ENCODE peak calls at places on chromosomes 5 and 9, in eight cellular contexts. One of them, this sample, is unnamed.

GRCh38 chr5:34499001-34499734 is 157.0 kb upstream of the RAI14 start:
- DNase-seq in left ventricle myocardium inferior: no peak
- DNase-seq in CD4-positive, CD25-positive, alpha-beta regulatory T cell: no peak
- DNase-seq in tibial artery: no peak
- DNase-seq in IMR-90: peak; percentile 90
- DNase-seq in adrenal gland: no peak
- DNase-seq in gastrocnemius medialis: no peak
- DNase-seq in AG04450: no peak
- DNase-seq in this sample: no peak

GRCh38 chr9:112361602-112362001 is 18.3 kb upstream of the HSDL2 start:
- DNase-seq in CD4-positive, CD25-positive, alpha-beta regulatory T cell: peak; percentile 58
- DNase-seq in IMR-90: peak; percentile 59
- DNase-seq in AG04450: no peak
- DNase-seq in left ventricle myocardium inferior: no peak
- DNase-seq in gastrocnemius medialis: no peak
- DNase-seq in adrenal gland: no peak
- DNase-seq in tibial artery: no peak
- DNase-seq in this sample: no peak

GRCh38 chr5:151602806-151603205 is 11.7 kb upstream of the FAT2 start:
- DNase-seq in IMR-90: no peak
- DNase-seq in tibial artery: no peak
- DNase-seq in CD4-positive, CD25-positive, alpha-beta regulatory T cell: no peak
- DNase-seq in left ventricle myocardium inferior: no peak
- DNase-seq in adrenal gland: no peak
- DNase-seq in gastrocnemius medialis: no peak
- DNase-seq in AG04450: no peak
- DNase-seq in this sample: no peak

GRCh38 chr9:114718801-114719221 is 36.8 kb upstream of the TEX48 start:
- DNase-seq in tibial artery: no peak
- DNase-seq in adrenal gland: no peak
- DNase-seq in gastrocnemius medialis: no peak
- DNase-seq in IMR-90: no peak
- DNase-seq in left ventricle myocardium inferior: no peak
- DNase-seq in AG04450: no peak
- DNase-seq in CD4-positive, CD25-positive, alpha-beta regulatory T cell: peak; percentile 38
- DNase-seq in this sample: peak; percentile 14

GRCh38 chr9:137034709-137035506 is 3.0 kb upstream of the FUT7 start:
- DNase-seq in tibial artery: peak; percentile 82
- DNase-seq in left ventricle myocardium inferior: peak; percentile 77
- DNase-seq in CD4-positive, CD25-positive, alpha-beta regulatory T cell: peak; percentile 86
- DNase-seq in adrenal gland: peak; percentile 93
- DNase-seq in gastrocnemius medialis: peak; percentile 66
- DNase-seq in AG04450: peak; percentile 63
- DNase-seq in IMR-90: peak; percentile 77
- DNase-seq in this sample: peak; percentile 79

GRCh38 chr5:130502702-130503101 is 598.4 kb downstream of the CHSY3 start:
- DNase-seq in CD4-positive, CD25-positive, alpha-beta regulatory T cell: no peak
- DNase-seq in adrenal gland: no peak
- DNase-seq in AG04450: no peak
- DNase-seq in tibial artery: no peak
- DNase-seq in gastrocnemius medialis: no peak
- DNase-seq in IMR-90: no peak
- DNase-seq in left ventricle myocardium inferior: no peak
- DNase-seq in this sample: no peak

GRCh38 chr9:36911601-36912412 is 122.3 kb downstream of the PAX5 start:
- DNase-seq in tibial artery: no peak
- DNase-seq in IMR-90: no peak
- DNase-seq in CD4-positive, CD25-positive, alpha-beta regulatory T cell: no peak
- DNase-seq in left ventricle myocardium inferior: no peak
- DNase-seq in AG04450: no peak
- DNase-seq in gastrocnemius medialis: no peak
- DNase-seq in adrenal gland: no peak
- DNase-seq in this sample: no peak

GRCh38 chr5:80341376-80341775 is 21.6 kb downstream of the SPZ1 start:
- DNase-seq in AG04450: no peak
- DNase-seq in IMR-90: no peak
- DNase-seq in adrenal gland: no peak
- DNase-seq in gastrocnemius medialis: no peak
- DNase-seq in CD4-positive, CD25-positive, alpha-beta regulatory T cell: no peak
- DNase-seq in tibial artery: no peak
- DNase-seq in left ventricle myocardium inferior: no peak
- DNase-seq in this sample: no peak

GRCh38 chr9:19988281-19988680 is 199.4 kb upstream of the SLC24A2 start:
- DNase-seq in IMR-90: no peak
- DNase-seq in gastrocnemius medialis: no peak
- DNase-seq in left ventricle myocardium inferior: no peak
- DNase-seq in tibial artery: no peak
- DNase-seq in adrenal gland: no peak
- DNase-seq in AG04450: no peak
- DNase-seq in CD4-positive, CD25-positive, alpha-beta regulatory T cell: no peak
- DNase-seq in this sample: no peak

GRCh38 chr5:169548315-169548714 is 35.3 kb upstream of the SPDL1 start:
- DNase-seq in adrenal gland: no peak
- DNase-seq in AG04450: no peak
- DNase-seq in IMR-90: peak; percentile 24
- DNase-seq in CD4-positive, CD25-positive, alpha-beta regulatory T cell: no peak
- DNase-seq in tibial artery: no peak
- DNase-seq in gastrocnemius medialis: no peak
- DNase-seq in left ventricle myocardium inferior: no peak
- DNase-seq in this sample: no peak

GRCh38 chr5:139638090-139638735 is 9.9 kb upstream of the CXXC5 start:
- DNase-seq in left ventricle myocardium inferior: peak; percentile 87
- DNase-seq in IMR-90: peak; percentile 66
- DNase-seq in AG04450: no peak
- DNase-seq in gastrocnemius medialis: peak; percentile 94
- DNase-seq in adrenal gland: peak; percentile 91
- DNase-seq in CD4-positive, CD25-positive, alpha-beta regulatory T cell: peak; percentile 32
- DNase-seq in tibial artery: peak; percentile 95
- DNase-seq in this sample: no peak

GRCh38 chr9:116501871-116502270 is 185.2 kb upstream of the TRIM32 start:
- DNase-seq in adrenal gland: no peak
- DNase-seq in CD4-positive, CD25-positive, alpha-beta regulatory T cell: no peak
- DNase-seq in IMR-90: peak; percentile 59
- DNase-seq in gastrocnemius medialis: no peak
- DNase-seq in left ventricle myocardium inferior: no peak
- DNase-seq in tibial artery: no peak
- DNase-seq in AG04450: no peak
- DNase-seq in this sample: no peak

GRCh38 chr5:153623906-153624765 is 133.7 kb downstream of the GRIA1 start:
- DNase-seq in adrenal gland: no peak
- DNase-seq in left ventricle myocardium inferior: no peak
- DNase-seq in CD4-positive, CD25-positive, alpha-beta regulatory T cell: no peak
- DNase-seq in AG04450: no peak
- DNase-seq in tibial artery: no peak
- DNase-seq in IMR-90: peak; percentile 69
- DNase-seq in gastrocnemius medialis: no peak
- DNase-seq in this sample: no peak

GRCh38 chr5:181243521-181244307 is at the start of gene RACK1:
- DNase-seq in adrenal gland: peak; percentile 96
- DNase-seq in CD4-positive, CD25-positive, alpha-beta regulatory T cell: peak; percentile 92
- DNase-seq in AG04450: peak; percentile 67
- DNase-seq in tibial artery: peak; percentile 92
- DNase-seq in gastrocnemius medialis: peak; percentile 87
- DNase-seq in left ventricle myocardium inferior: peak; percentile 90
- DNase-seq in IMR-90: peak; percentile 85
- DNase-seq in this sample: peak; percentile 74

GRCh38 chr5:39014544-39014943 is 59.7 kb downstream of the RICTOR start:
- DNase-seq in CD4-positive, CD25-positive, alpha-beta regulatory T cell: no peak
- DNase-seq in AG04450: peak; percentile 82
- DNase-seq in gastrocnemius medialis: peak; percentile 35
- DNase-seq in adrenal gland: no peak
- DNase-seq in tibial artery: no peak
- DNase-seq in left ventricle myocardium inferior: no peak
- DNase-seq in IMR-90: peak; percentile 97
- DNase-seq in this sample: no peak

GRCh38 chr9:91904541-91905236 is 45.3 kb downstream of the ROR2 start:
- DNase-seq in gastrocnemius medialis: no peak
- DNase-seq in left ventricle myocardium inferior: no peak
- DNase-seq in adrenal gland: no peak
- DNase-seq in AG04450: no peak
- DNase-seq in CD4-positive, CD25-positive, alpha-beta regulatory T cell: no peak
- DNase-seq in tibial artery: no peak
- DNase-seq in IMR-90: no peak
- DNase-seq in this sample: no peak

GRCh38 chr9:110183208-110184145 is 24.5 kb downstream of the C9orf152 start:
- DNase-seq in gastrocnemius medialis: peak; percentile 37
- DNase-seq in adrenal gland: peak; percentile 86
- DNase-seq in IMR-90: peak; percentile 77
- DNase-seq in AG04450: peak; percentile 44
- DNase-seq in CD4-positive, CD25-positive, alpha-beta regulatory T cell: peak; percentile 35
- DNase-seq in left ventricle myocardium inferior: no peak
- DNase-seq in tibial artery: no peak
- DNase-seq in this sample: peak; percentile 12

GRCh38 chr5:143573568-143574170 is 170.2 kb upstream of the NR3C1 start:
- DNase-seq in left ventricle myocardium inferior: no peak
- DNase-seq in adrenal gland: no peak
- DNase-seq in IMR-90: no peak
- DNase-seq in tibial artery: no peak
- DNase-seq in AG04450: no peak
- DNase-seq in CD4-positive, CD25-positive, alpha-beta regulatory T cell: no peak
- DNase-seq in gastrocnemius medialis: no peak
- DNase-seq in this sample: no peak

GRCh38 chr5:91928751-91929521 is 545.8 kb upstream of the ARRDC3 start:
- DNase-seq in IMR-90: peak; percentile 31
- DNase-seq in tibial artery: no peak
- DNase-seq in AG04450: no peak
- DNase-seq in CD4-positive, CD25-positive, alpha-beta regulatory T cell: no peak
- DNase-seq in gastrocnemius medialis: no peak
- DNase-seq in left ventricle myocardium inferior: no peak
- DNase-seq in adrenal gland: no peak
- DNase-seq in this sample: no peak

GRCh38 chr5:67140413-67140812 is 56.2 kb downstream of the CD180 start:
- DNase-seq in AG04450: no peak
- DNase-seq in adrenal gland: no peak
- DNase-seq in IMR-90: no peak
- DNase-seq in CD4-positive, CD25-positive, alpha-beta regulatory T cell: no peak
- DNase-seq in tibial artery: no peak
- DNase-seq in left ventricle myocardium inferior: no peak
- DNase-seq in gastrocnemius medialis: no peak
- DNase-seq in this sample: no peak

GRCh38 chr9:92180669-92181181 is 65.5 kb upstream of the SPTLC1 start:
- DNase-seq in gastrocnemius medialis: no peak
- DNase-seq in AG04450: peak; percentile 80
- DNase-seq in CD4-positive, CD25-positive, alpha-beta regulatory T cell: no peak
- DNase-seq in IMR-90: peak; percentile 91
- DNase-seq in adrenal gland: peak; percentile 85
- DNase-seq in tibial artery: no peak
- DNase-seq in left ventricle myocardium inferior: no peak
- DNase-seq in this sample: no peak

GRCh38 chr9:79569814-79570448 is 1.8 kb upstream of the TLE4 start:
- DNase-seq in tibial artery: no peak
- DNase-seq in adrenal gland: no peak
- DNase-seq in IMR-90: peak; percentile 18
- DNase-seq in AG04450: no peak
- DNase-seq in CD4-positive, CD25-positive, alpha-beta regulatory T cell: no peak
- DNase-seq in left ventricle myocardium inferior: no peak
- DNase-seq in gastrocnemius medialis: no peak
- DNase-seq in this sample: no peak

GRCh38 chr5:9112520-9113291 is 433.2 kb downstream of the SEMA5A start:
- DNase-seq in gastrocnemius medialis: no peak
- DNase-seq in IMR-90: peak; percentile 62
- DNase-seq in CD4-positive, CD25-positive, alpha-beta regulatory T cell: no peak
- DNase-seq in tibial artery: no peak
- DNase-seq in left ventricle myocardium inferior: no peak
- DNase-seq in AG04450: no peak
- DNase-seq in adrenal gland: no peak
- DNase-seq in this sample: no peak

GRCh38 chr9:117821943-117822342 is 117.7 kb downstream of the TLR4 start:
- DNase-seq in left ventricle myocardium inferior: no peak
- DNase-seq in gastrocnemius medialis: no peak
- DNase-seq in CD4-positive, CD25-positive, alpha-beta regulatory T cell: no peak
- DNase-seq in tibial artery: no peak
- DNase-seq in IMR-90: no peak
- DNase-seq in AG04450: no peak
- DNase-seq in adrenal gland: no peak
- DNase-seq in this sample: no peak
- H3K9me3 ChIP-seq in left ventricle myocardium inferior: no peaks in the 10 kb centered on the region
- H3K9me3 ChIP-seq in gastrocnemius medialis: no peaks in the 10 kb centered on the region
- H3K9me3 ChIP-seq in CD4-positive, CD25-positive, alpha-beta regulatory T cell: no peaks in the 10 kb centered on the region
- H3K9me3 ChIP-seq in tibial artery: no peaks in the 10 kb centered on the region
- H3K9me3 ChIP-seq in IMR-90: peaks cover 4% of the 10 kb centered on the region
- H3K9me3 ChIP-seq in AG04450: peaks cover 1% of the 10 kb centered on the region
- H3K9me3 ChIP-seq in adrenal gland: no peaks in the 10 kb centered on the region
- H3K9me3 ChIP-seq in this sample: no peaks in the 10 kb centered on the region

GRCh38 chr5:18105449-18105848 is 471.2 kb downstream of the TAF11L14 start:
- DNase-seq in AG04450: no peak
- DNase-seq in IMR-90: no peak
- DNase-seq in gastrocnemius medialis: no peak
- DNase-seq in adrenal gland: no peak
- DNase-seq in left ventricle myocardium inferior: no peak
- DNase-seq in tibial artery: no peak
- DNase-seq in CD4-positive, CD25-positive, alpha-beta regulatory T cell: no peak
- DNase-seq in this sample: no peak

GRCh38 chr5:18101532-18101931 is 467.3 kb downstream of the TAF11L14 start:
- DNase-seq in tibial artery: no peak
- DNase-seq in CD4-positive, CD25-positive, alpha-beta regulatory T cell: no peak
- DNase-seq in left ventricle myocardium inferior: no peak
- DNase-seq in IMR-90: no peak
- DNase-seq in adrenal gland: no peak
- DNase-seq in AG04450: no peak
- DNase-seq in gastrocnemius medialis: no peak
- DNase-seq in this sample: no peak

DNA sequence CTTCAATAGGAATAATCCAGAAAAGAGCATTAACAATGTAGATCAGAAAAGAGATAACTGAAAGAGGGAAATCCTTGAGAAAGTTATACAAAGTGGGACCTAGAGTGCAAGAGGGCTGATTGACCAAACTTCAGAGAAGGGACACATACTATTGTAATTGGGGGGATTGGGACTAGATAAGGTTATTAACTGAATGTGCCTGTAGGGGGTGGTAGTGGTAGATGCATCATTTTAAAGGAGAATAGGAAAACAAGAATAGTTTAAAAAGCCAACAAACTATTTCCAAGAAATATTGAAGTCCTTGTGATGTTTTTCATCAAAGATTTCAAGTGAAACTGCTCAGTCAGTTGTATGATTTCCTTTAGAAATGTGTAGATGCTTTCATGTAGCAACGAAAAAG is 468.5 kb downstream of the TAF11L14 start:
- DNase-seq in IMR-90: no peak
- DNase-seq in left ventricle myocardium inferior: no peak
- DNase-seq in tibial artery: no peak
- DNase-seq in adrenal gland: no peak
- DNase-seq in CD4-positive, CD25-positive, alpha-beta regulatory T cell: no peak
- DNase-seq in AG04450: no peak
- DNase-seq in gastrocnemius medialis: no peak
- DNase-seq in this sample: no peak
- H3K9me3 ChIP-seq in IMR-90: no peaks in the 10 kb centered on the region
- H3K9me3 ChIP-seq in left ventricle myocardium inferior: no peaks in the 10 kb centered on the region
- H3K9me3 ChIP-seq in tibial artery: no peaks in the 10 kb centered on the region
- H3K9me3 ChIP-seq in adrenal gland: no peaks in the 10 kb centered on the region
- H3K9me3 ChIP-seq in CD4-positive, CD25-positive, alpha-beta regulatory T cell: peaks cover 5% of the 10 kb centered on the region
- H3K9me3 ChIP-seq in AG04450: peaks cover 5% of the 10 kb centered on the region
- H3K9me3 ChIP-seq in gastrocnemius medialis: no peaks in the 10 kb centered on the region
- H3K9me3 ChIP-seq in this sample: no peaks in the 10 kb centered on the region

GRCh38 chr9:85640425-85640824 is 101.3 kb downstream of the AGTPBP1 start:
- DNase-seq in CD4-positive, CD25-positive, alpha-beta regulatory T cell: no peak
- DNase-seq in IMR-90: no peak
- DNase-seq in gastrocnemius medialis: no peak
- DNase-seq in adrenal gland: no peak
- DNase-seq in tibial artery: no peak
- DNase-seq in AG04450: no peak
- DNase-seq in left ventricle myocardium inferior: no peak
- DNase-seq in this sample: no peak
- H3K9me3 ChIP-seq in CD4-positive, CD25-positive, alpha-beta regulatory T cell: no peaks in the 10 kb centered on the region
- H3K9me3 ChIP-seq in IMR-90: no peaks in the 10 kb centered on the region
- H3K9me3 ChIP-seq in gastrocnemius medialis: no peaks in the 10 kb centered on the region
- H3K9me3 ChIP-seq in adrenal gland: no peaks in the 10 kb centered on the region
- H3K9me3 ChIP-seq in tibial artery: no peaks in the 10 kb centered on the region
- H3K9me3 ChIP-seq in AG04450: no peaks in the 10 kb centered on the region
- H3K9me3 ChIP-seq in left ventricle myocardium inferior: no peaks in the 10 kb centered on the region
- H3K9me3 ChIP-seq in this sample: no peaks in the 10 kb centered on the region

GRCh38 chr9:65405253-65405652 is 120.2 kb upstream of the FOXD4L5 start:
- DNase-seq in adrenal gland: no peak
- DNase-seq in CD4-positive, CD25-positive, alpha-beta regulatory T cell: no peak
- DNase-seq in gastrocnemius medialis: no peak
- DNase-seq in AG04450: no peak
- DNase-seq in IMR-90: no peak
- DNase-seq in left ventricle myocardium inferior: no peak
- DNase-seq in tibial artery: no peak
- DNase-seq in this sample: no peak
- H3K9me3 ChIP-seq in adrenal gland: no peaks in the 10 kb centered on the region
- H3K9me3 ChIP-seq in CD4-positive, CD25-positive, alpha-beta regulatory T cell: peaks cover 15% of the 10 kb centered on the region
- H3K9me3 ChIP-seq in gastrocnemius medialis: no peaks in the 10 kb centered on the region
- H3K9me3 ChIP-seq in AG04450: peaks cover 90% of the 10 kb centered on the region
- H3K9me3 ChIP-seq in IMR-90: peaks cover 15% of the 10 kb centered on the region
- H3K9me3 ChIP-seq in left ventricle myocardium inferior: peaks cover 6% of the 10 kb centered on the region
- H3K9me3 ChIP-seq in tibial artery: peaks cover 4% of the 10 kb centered on the region
- H3K9me3 ChIP-seq in this sample: no peaks in the 10 kb centered on the region